ENCODE peak calls at places on chromosome 2, in nine cellular contexts. One of them, this sample, is unnamed.

GRCh38 chr2:126664234-126664633 is 8.3 kb downstream of the GYPC start:
- DNase-seq in NT2/D1: no peak
- DNase-seq in amygdala: no peak
- DNase-seq in IMR-90: no peak
- DNase-seq in activated CD4-positive, alpha-beta T cell treated with anti-CD3 and anti-CD28 coated beads for 36 hours: peak
- DNase-seq in GM12891: no peak
- DNase-seq in cardiac muscle cell: no peak
- DNase-seq in stimulated activated CD4-positive, alpha-beta T cell treated with anti-CD3 and anti-CD28 coated beads, Interleukin-12 subunit alpha, Interleukin-12 subunit beta, amount 100 ng/mL, for 4 hours: no peak
- DNase-seq in fibroblast of mammary gland: no peak
- DNase-seq in this sample: no peak

GRCh38 chr2:112187805-112188596 is 49.8 kb downstream of the FBLN7 start:
- DNase-seq in amygdala: no peak
- DNase-seq in activated CD4-positive, alpha-beta T cell treated with anti-CD3 and anti-CD28 coated beads for 36 hours: peak
- DNase-seq in NT2/D1: no peak
- DNase-seq in fibroblast of mammary gland: no peak
- DNase-seq in stimulated activated CD4-positive, alpha-beta T cell treated with anti-CD3 and anti-CD28 coated beads, Interleukin-12 subunit alpha, Interleukin-12 subunit beta, amount 100 ng/mL, for 4 hours: peak
- DNase-seq in GM12891: peak
- DNase-seq in cardiac muscle cell: no peak
- DNase-seq in IMR-90: no peak
- DNase-seq in this sample: no peak

GRCh38 chr2:24813645-24814257 is 20.5 kb downstream of the CENPO start:
- DNase-seq in NT2/D1: no peak
- DNase-seq in activated CD4-positive, alpha-beta T cell treated with anti-CD3 and anti-CD28 coated beads for 36 hours: no peak
- DNase-seq in stimulated activated CD4-positive, alpha-beta T cell treated with anti-CD3 and anti-CD28 coated beads, Interleukin-12 subunit alpha, Interleukin-12 subunit beta, amount 100 ng/mL, for 4 hours: no peak
- DNase-seq in GM12891: no peak
- DNase-seq in IMR-90: no peak
- DNase-seq in fibroblast of mammary gland: no peak
- DNase-seq in cardiac muscle cell: no peak
- DNase-seq in amygdala: peak
- DNase-seq in this sample: no peak

GRCh38 chr2:232997749-232998665 is 15.0 kb downstream of the NGEF start:
- DNase-seq in fibroblast of mammary gland: no peak
- DNase-seq in amygdala: no peak
- DNase-seq in cardiac muscle cell: no peak
- DNase-seq in NT2/D1: no peak
- DNase-seq in GM12891: no peak
- DNase-seq in activated CD4-positive, alpha-beta T cell treated with anti-CD3 and anti-CD28 coated beads for 36 hours: no peak
- DNase-seq in stimulated activated CD4-positive, alpha-beta T cell treated with anti-CD3 and anti-CD28 coated beads, Interleukin-12 subunit alpha, Interleukin-12 subunit beta, amount 100 ng/mL, for 4 hours: no peak
- DNase-seq in IMR-90: no peak
- DNase-seq in this sample: no peak

GRCh38 chr2:44275915-44276279 is 617 bp downstream of the SLC3A1 start:
- DNase-seq in amygdala: no peak
- DNase-seq in stimulated activated CD4-positive, alpha-beta T cell treated with anti-CD3 and anti-CD28 coated beads, Interleukin-12 subunit alpha, Interleukin-12 subunit beta, amount 100 ng/mL, for 4 hours: no peak
- DNase-seq in cardiac muscle cell: no peak
- DNase-seq in fibroblast of mammary gland: peak
- DNase-seq in NT2/D1: no peak
- DNase-seq in activated CD4-positive, alpha-beta T cell treated with anti-CD3 and anti-CD28 coated beads for 36 hours: no peak
- DNase-seq in IMR-90: peak
- DNase-seq in GM12891: no peak
- DNase-seq in this sample: peak

GRCh38 chr2:113848758-113849460 is 41.0 kb upstream of the ACTR3 start:
- DNase-seq in NT2/D1: no peak
- DNase-seq in fibroblast of mammary gland: peak
- DNase-seq in cardiac muscle cell: no peak
- DNase-seq in stimulated activated CD4-positive, alpha-beta T cell treated with anti-CD3 and anti-CD28 coated beads, Interleukin-12 subunit alpha, Interleukin-12 subunit beta, amount 100 ng/mL, for 4 hours: no peak
- DNase-seq in IMR-90: peak
- DNase-seq in GM12891: no peak
- DNase-seq in activated CD4-positive, alpha-beta T cell treated with anti-CD3 and anti-CD28 coated beads for 36 hours: peak
- DNase-seq in amygdala: no peak
- DNase-seq in this sample: no peak

GRCh38 chr2:66679422-66679821 is 244.5 kb downstream of the MEIS1 start:
- DNase-seq in IMR-90: no peak
- DNase-seq in fibroblast of mammary gland: no peak
- DNase-seq in amygdala: no peak
- DNase-seq in stimulated activated CD4-positive, alpha-beta T cell treated with anti-CD3 and anti-CD28 coated beads, Interleukin-12 subunit alpha, Interleukin-12 subunit beta, amount 100 ng/mL, for 4 hours: no peak
- DNase-seq in NT2/D1: peak
- DNase-seq in cardiac muscle cell: peak
- DNase-seq in GM12891: no peak
- DNase-seq in activated CD4-positive, alpha-beta T cell treated with anti-CD3 and anti-CD28 coated beads for 36 hours: no peak
- DNase-seq in this sample: no peak

GRCh38 chr2:101961287-101962242 is 30.2 kb upstream of the IL1R2 start:
- DNase-seq in IMR-90: peak
- DNase-seq in cardiac muscle cell: peak
- DNase-seq in GM12891: no peak
- DNase-seq in amygdala: peak
- DNase-seq in NT2/D1: no peak
- DNase-seq in fibroblast of mammary gland: peak
- DNase-seq in activated CD4-positive, alpha-beta T cell treated with anti-CD3 and anti-CD28 coated beads for 36 hours: no peak
- DNase-seq in stimulated activated CD4-positive, alpha-beta T cell treated with anti-CD3 and anti-CD28 coated beads, Interleukin-12 subunit alpha, Interleukin-12 subunit beta, amount 100 ng/mL, for 4 hours: no peak
- DNase-seq in this sample: peak

GRCh38 chr2:227016894-227017293 is 147.1 kb downstream of the COL4A4 start:
- DNase-seq in stimulated activated CD4-positive, alpha-beta T cell treated with anti-CD3 and anti-CD28 coated beads, Interleukin-12 subunit alpha, Interleukin-12 subunit beta, amount 100 ng/mL, for 4 hours: no peak
- DNase-seq in amygdala: no peak
- DNase-seq in activated CD4-positive, alpha-beta T cell treated with anti-CD3 and anti-CD28 coated beads for 36 hours: no peak
- DNase-seq in GM12891: no peak
- DNase-seq in cardiac muscle cell: no peak
- DNase-seq in IMR-90: peak
- DNase-seq in fibroblast of mammary gland: peak
- DNase-seq in NT2/D1: no peak
- DNase-seq in this sample: no peak

GRCh38 chr2:177547772-177548171 is 155.2 kb downstream of the AGPS start:
- DNase-seq in fibroblast of mammary gland: no peak
- DNase-seq in cardiac muscle cell: no peak
- DNase-seq in NT2/D1: no peak
- DNase-seq in amygdala: no peak
- DNase-seq in stimulated activated CD4-positive, alpha-beta T cell treated with anti-CD3 and anti-CD28 coated beads, Interleukin-12 subunit alpha, Interleukin-12 subunit beta, amount 100 ng/mL, for 4 hours: no peak
- DNase-seq in IMR-90: no peak
- DNase-seq in GM12891: no peak
- DNase-seq in activated CD4-positive, alpha-beta T cell treated with anti-CD3 and anti-CD28 coated beads for 36 hours: no peak
- DNase-seq in this sample: no peak

GRCh38 chr2:28754321-28754720 is 2.7 kb downstream of the PPP1CB start:
- DNase-seq in NT2/D1: no peak
- DNase-seq in activated CD4-positive, alpha-beta T cell treated with anti-CD3 and anti-CD28 coated beads for 36 hours: no peak
- DNase-seq in GM12891: no peak
- DNase-seq in cardiac muscle cell: peak
- DNase-seq in fibroblast of mammary gland: peak
- DNase-seq in amygdala: no peak
- DNase-seq in IMR-90: peak
- DNase-seq in stimulated activated CD4-positive, alpha-beta T cell treated with anti-CD3 and anti-CD28 coated beads, Interleukin-12 subunit alpha, Interleukin-12 subunit beta, amount 100 ng/mL, for 4 hours: no peak
- DNase-seq in this sample: peak

GRCh38 chr2:238581126-238581525 is 154.4 kb downstream of the ASB1 start:
- DNase-seq in amygdala: no peak
- DNase-seq in GM12891: no peak
- DNase-seq in stimulated activated CD4-positive, alpha-beta T cell treated with anti-CD3 and anti-CD28 coated beads, Interleukin-12 subunit alpha, Interleukin-12 subunit beta, amount 100 ng/mL, for 4 hours: no peak
- DNase-seq in IMR-90: no peak
- DNase-seq in NT2/D1: no peak
- DNase-seq in fibroblast of mammary gland: no peak
- DNase-seq in activated CD4-positive, alpha-beta T cell treated with anti-CD3 and anti-CD28 coated beads for 36 hours: no peak
- DNase-seq in cardiac muscle cell: no peak
- DNase-seq in this sample: no peak

GRCh38 chr2:75558786-75559428 is 1.8 kb downstream of the EVA1A start:
- DNase-seq in stimulated activated CD4-positive, alpha-beta T cell treated with anti-CD3 and anti-CD28 coated beads, Interleukin-12 subunit alpha, Interleukin-12 subunit beta, amount 100 ng/mL, for 4 hours: no peak
- DNase-seq in GM12891: no peak
- DNase-seq in cardiac muscle cell: no peak
- DNase-seq in IMR-90: peak
- DNase-seq in NT2/D1: no peak
- DNase-seq in amygdala: no peak
- DNase-seq in fibroblast of mammary gland: peak
- DNase-seq in activated CD4-positive, alpha-beta T cell treated with anti-CD3 and anti-CD28 coated beads for 36 hours: no peak
- DNase-seq in this sample: peak

GRCh38 chr2:128271186-128271890 is 47.3 kb downstream of the HS6ST1 start:
- DNase-seq in activated CD4-positive, alpha-beta T cell treated with anti-CD3 and anti-CD28 coated beads for 36 hours: peak
- DNase-seq in IMR-90: no peak
- DNase-seq in NT2/D1: no peak
- DNase-seq in GM12891: no peak
- DNase-seq in fibroblast of mammary gland: no peak
- DNase-seq in amygdala: no peak
- DNase-seq in cardiac muscle cell: no peak
- DNase-seq in stimulated activated CD4-positive, alpha-beta T cell treated with anti-CD3 and anti-CD28 coated beads, Interleukin-12 subunit alpha, Interleukin-12 subunit beta, amount 100 ng/mL, for 4 hours: no peak
- DNase-seq in this sample: no peak

GRCh38 chr2:120344991-120345975 is 653 bp upstream of the INHBB start:
- DNase-seq in activated CD4-positive, alpha-beta T cell treated with anti-CD3 and anti-CD28 coated beads for 36 hours: peak
- DNase-seq in stimulated activated CD4-positive, alpha-beta T cell treated with anti-CD3 and anti-CD28 coated beads, Interleukin-12 subunit alpha, Interleukin-12 subunit beta, amount 100 ng/mL, for 4 hours: peak
- DNase-seq in cardiac muscle cell: peak
- DNase-seq in amygdala: no peak
- DNase-seq in IMR-90: no peak
- DNase-seq in fibroblast of mammary gland: no peak
- DNase-seq in GM12891: peak
- DNase-seq in NT2/D1: no peak
- DNase-seq in this sample: no peak

GRCh38 chr2:190359896-190360376 is 16.5 kb downstream of the INPP1 start:
- DNase-seq in stimulated activated CD4-positive, alpha-beta T cell treated with anti-CD3 and anti-CD28 coated beads, Interleukin-12 subunit alpha, Interleukin-12 subunit beta, amount 100 ng/mL, for 4 hours: peak
- DNase-seq in GM12891: no peak
- DNase-seq in activated CD4-positive, alpha-beta T cell treated with anti-CD3 and anti-CD28 coated beads for 36 hours: peak
- DNase-seq in amygdala: no peak
- DNase-seq in cardiac muscle cell: peak
- DNase-seq in NT2/D1: no peak
- DNase-seq in IMR-90: peak
- DNase-seq in fibroblast of mammary gland: peak
- DNase-seq in this sample: peak

GRCh38 chr2:8380026-8380425 is 301.8 kb upstream of the ID2 start:
- DNase-seq in GM12891: no peak
- DNase-seq in stimulated activated CD4-positive, alpha-beta T cell treated with anti-CD3 and anti-CD28 coated beads, Interleukin-12 subunit alpha, Interleukin-12 subunit beta, amount 100 ng/mL, for 4 hours: no peak
- DNase-seq in activated CD4-positive, alpha-beta T cell treated with anti-CD3 and anti-CD28 coated beads for 36 hours: no peak
- DNase-seq in fibroblast of mammary gland: no peak
- DNase-seq in cardiac muscle cell: peak
- DNase-seq in amygdala: no peak
- DNase-seq in NT2/D1: no peak
- DNase-seq in IMR-90: no peak
- DNase-seq in this sample: peak

GRCh38 chr2:12555012-12555645 is 161.6 kb upstream of the TRIB2 start:
- DNase-seq in amygdala: no peak
- DNase-seq in NT2/D1: no peak
- DNase-seq in fibroblast of mammary gland: peak
- DNase-seq in stimulated activated CD4-positive, alpha-beta T cell treated with anti-CD3 and anti-CD28 coated beads, Interleukin-12 subunit alpha, Interleukin-12 subunit beta, amount 100 ng/mL, for 4 hours: peak
- DNase-seq in activated CD4-positive, alpha-beta T cell treated with anti-CD3 and anti-CD28 coated beads for 36 hours: peak
- DNase-seq in GM12891: no peak
- DNase-seq in IMR-90: peak
- DNase-seq in cardiac muscle cell: no peak
- DNase-seq in this sample: peak

GRCh38 chr2:158457092-158457825 is 507 bp downstream of the PKP4 start:
- DNase-seq in fibroblast of mammary gland: peak
- DNase-seq in GM12891: peak
- DNase-seq in cardiac muscle cell: peak
- DNase-seq in amygdala: no peak
- DNase-seq in IMR-90: peak
- DNase-seq in activated CD4-positive, alpha-beta T cell treated with anti-CD3 and anti-CD28 coated beads for 36 hours: peak
- DNase-seq in stimulated activated CD4-positive, alpha-beta T cell treated with anti-CD3 and anti-CD28 coated beads, Interleukin-12 subunit alpha, Interleukin-12 subunit beta, amount 100 ng/mL, for 4 hours: peak
- DNase-seq in NT2/D1: peak
- DNase-seq in this sample: peak

GRCh38 chr2:98078699-98079098 is 8.3 kb upstream of the VWA3B start:
- DNase-seq in amygdala: no peak
- DNase-seq in fibroblast of mammary gland: no peak
- DNase-seq in NT2/D1: no peak
- DNase-seq in activated CD4-positive, alpha-beta T cell treated with anti-CD3 and anti-CD28 coated beads for 36 hours: no peak
- DNase-seq in cardiac muscle cell: no peak
- DNase-seq in GM12891: no peak
- DNase-seq in stimulated activated CD4-positive, alpha-beta T cell treated with anti-CD3 and anti-CD28 coated beads, Interleukin-12 subunit alpha, Interleukin-12 subunit beta, amount 100 ng/mL, for 4 hours: no peak
- DNase-seq in IMR-90: no peak
- DNase-seq in this sample: no peak

GRCh38 chr2:43941359-43941758 is 54.4 kb downstream of the LRPPRC start:
- DNase-seq in stimulated activated CD4-positive, alpha-beta T cell treated with anti-CD3 and anti-CD28 coated beads, Interleukin-12 subunit alpha, Interleukin-12 subunit beta, amount 100 ng/mL, for 4 hours: no peak
- DNase-seq in activated CD4-positive, alpha-beta T cell treated with anti-CD3 and anti-CD28 coated beads for 36 hours: no peak
- DNase-seq in cardiac muscle cell: no peak
- DNase-seq in GM12891: no peak
- DNase-seq in amygdala: no peak
- DNase-seq in NT2/D1: no peak
- DNase-seq in fibroblast of mammary gland: no peak
- DNase-seq in IMR-90: no peak
- DNase-seq in this sample: no peak

GRCh38 chr2:12931211-12931844 is 214.6 kb downstream of the TRIB2 start:
- DNase-seq in cardiac muscle cell: peak
- DNase-seq in IMR-90: peak
- DNase-seq in amygdala: no peak
- DNase-seq in NT2/D1: no peak
- DNase-seq in GM12891: peak
- DNase-seq in fibroblast of mammary gland: peak
- DNase-seq in activated CD4-positive, alpha-beta T cell treated with anti-CD3 and anti-CD28 coated beads for 36 hours: no peak
- DNase-seq in stimulated activated CD4-positive, alpha-beta T cell treated with anti-CD3 and anti-CD28 coated beads, Interleukin-12 subunit alpha, Interleukin-12 subunit beta, amount 100 ng/mL, for 4 hours: no peak
- DNase-seq in this sample: peak

This sample was measured in mesenchymal stem cell.